ENCODE peak calls at places on chromosomes 5 and 9, in four cellular contexts. I, K, M and D are unnamed samples.

GRCh38 chr9:5617749-5618148 is 11.2 kb upstream of the RIC1 start:
- DNase-seq in M (no peak), I (no peak), K (no peak), D (no peak)

GRCh38 chr9:18632624-18633407 is 158.9 kb downstream of the ADAMTSL1 start:
- DNase-seq in I (no peak), K (no peak), M (no peak), D (no peak)

GRCh38 chr5:44740655-44741054 is 68.1 kb upstream of the MRPS30 start:
- DNase-seq in M (no peak), I (no peak), K (no peak), D (no peak)

GRCh38 chr5:150112211-150113046 is 26.1 kb upstream of the CSF1R start:
- DNase-seq in K (no peak), I (no peak), M (no peak), D (no peak)

GRCh38 chr5:90131734-90132133 is 277.8 kb downstream of the CETN3 start:
- DNase-seq in K (no peak), I (no peak), M (no peak), D (no peak)

GRCh38 chr5:78647411-78647818 is 1.2 kb downstream of the LHFPL2 start:
- DNase-seq in M (no peak), I (no peak), K (no peak), D (no peak)

GRCh38 chr9:16119861-16120641 is 567.2 kb downstream of the CCDC171 start:
- DNase-seq in M (no peak), K (no peak), I (no peak), D (no peak)

GRCh38 chr5:179414459-179415215 is 69.4 kb upstream of the ADAMTS2 start:
- DNase-seq in I (no peak), M (no peak), K (peak), D (no peak)

GRCh38 chr5:11719888-11720481 is 184.3 kb downstream of the CTNND2 start:
- DNase-seq in I (no peak), M (peak), K (no peak), D (peak)

GRCh38 chr5:136399512-136399911 is 34.2 kb upstream of the TRPC7 start:
- DNase-seq in I (no peak), M (no peak), K (no peak), D (no peak)

GRCh38 chr5:62521319-62521718 is 57.3 kb upstream of the LRRC70 start:
- DNase-seq in I (no peak), M (no peak), K (no peak), D (no peak)

GRCh38 chr5:158519433-158520025 is 580.2 kb downstream of the EBF1 start:
- DNase-seq in K (no peak), I (no peak), M (no peak), D (no peak)

GRCh38 chr9:130885422-130886375 is 10.9 kb downstream of the QRFP start:
- DNase-seq in I (no peak), K (no peak), M (no peak), D (no peak)

GRCh38 chr5:298737-299125 is 22.8 kb upstream of the AHRR start:
- DNase-seq in M (no peak), I (no peak), K (no peak), D (no peak)

GRCh38 chr5:96081276-96081858 is 119.7 kb upstream of the ELL2 start:
- DNase-seq in M (no peak), K (no peak), I (no peak), D (no peak)

GRCh38 chr5:170597876-170598275 is 94.1 kb downstream of the KCNIP1 start:
- DNase-seq in M (no peak), I (no peak), K (no peak), D (no peak)

GRCh38 chr9:11328326-11328725 is 715.5 kb upstream of the PTPRD start:
- DNase-seq in I (no peak), K (no peak), M (no peak), D (no peak)

GRCh38 chr9:20722221-20722620 is 38.2 kb downstream of the FOCAD start:
- DNase-seq in I (no peak), M (no peak), K (no peak), D (no peak)

GRCh38 chr5:179228341-179229121 is 116.7 kb downstream of the ADAMTS2 start:
- DNase-seq in M (no peak), I (no peak), K (peak), D (no peak)

GRCh38 chr5:140362875-140363630 is 3.1 kb downstream of the SLC4A9 start:
- DNase-seq in M (peak), K (peak), I (peak), D (peak)